ENCODE peak calls at places on chromosome 2, in five cellular contexts. L, A, H, P and T are unnamed samples.

GRCh38 chr2:8800821-8801220 is 36.6 kb downstream of the KIDINS220 start:
- DNase-seq in L (no peak), P (no peak), H (peak; percentile 19), A (no peak), T (no peak)

GRCh38 chr2:215465246-215465645 is 29.4 kb upstream of the FN1 start:
- DNase-seq in P (no peak), A (peak; percentile 88), L (no peak), H (peak; percentile 70), T (peak; percentile 32)

GRCh38 chr2:105235388-105236059 is 6.0 kb upstream of the GPR45 start:
- DNase-seq in L (peak; percentile 49), H (peak; percentile 87), P (peak; percentile 91), A (peak; percentile 81), T (peak; percentile 71)

GRCh38 chr2:219650426-219651248 is 23.2 kb downstream of the SLC4A3 start:
- DNase-seq in A (no peak), H (no peak), P (no peak), L (no peak), T (no peak)

GRCh38 chr2:85728883-85729824 is 24.6 kb upstream of the ATOH8 start:
- DNase-seq in P (peak; percentile 96), H (peak; percentile 71), A (peak; percentile 82), L (peak; percentile 66), T (peak; percentile 66)

GRCh38 chr2:196925768-196926561 is 542 bp downstream of the PGAP1 start:
- DNase-seq in H (peak; percentile 24), P (no peak), A (peak; percentile 46), L (peak; percentile 7), T (peak; percentile 3)

GRCh38 chr2:199692489-199692888 is 158.5 kb downstream of the FTCDNL1 start:
- DNase-seq in H (peak; percentile 2), P (no peak), L (no peak), A (no peak), T (no peak)

GRCh38 chr2:112985090-112985489 is 7.3 kb downstream of the IL36G start:
- DNase-seq in A (no peak), L (peak; percentile 5), H (no peak), P (no peak), T (no peak)

GRCh38 chr2:240966906-240967680 is 31.3 kb upstream of the SNED1 start:
- DNase-seq in P (peak; percentile 80), A (no peak), L (no peak), H (no peak), T (no peak)